ENCODE peak calls at places on chromosome 7, in nine cellular contexts. X, G, O, N, F, E, I, M and U are unnamed samples.

GRCh38 chr7:32427769-32428291 is 62.4 kb downstream of the LSM5 start:
- DNase-seq in X (peak; percentile 75), G (peak; percentile 77), O (peak; percentile 84), N (peak; percentile 99), F (peak; percentile 97), E (peak; percentile 78), I (peak; percentile 85), M (peak; percentile 12), U (no peak)

GRCh38 chr7:103870664-103871063 is 118.8 kb downstream of the RELN start:
- DNase-seq in X (no peak), G (no peak), O (no peak), N (no peak), F (no peak), E (no peak), I (no peak), M (no peak), U (no peak)

GRCh38 chr7:94969434-94970084 is 62.2 kb downstream of the PPP1R9A start:
- DNase-seq in X (no peak), G (no peak), O (no peak), N (no peak), F (peak; percentile 47), E (no peak), I (no peak), M (no peak), U (no peak)

GRCh38 chr7:102415685-102416225 is 17.6 kb upstream of the ORAI2 start:
- DNase-seq in X (no peak), G (no peak), O (no peak), N (no peak), F (no peak), E (no peak), I (no peak), M (no peak), U (no peak)

GRCh38 chr7:112427984-112428383 is 22.3 kb upstream of the IFRD1 start:
- DNase-seq in X (no peak), G (no peak), O (no peak), N (no peak), F (no peak), E (no peak), I (no peak), M (no peak), U (no peak)

GRCh38 chr7:106216517-106217088 is 68.2 kb downstream of the NAMPT start:
- DNase-seq in X (peak; percentile 97), G (peak; percentile 48), O (peak; percentile 92), N (no peak), F (no peak), E (peak; percentile 95), I (peak; percentile 98), M (peak; percentile 80), U (peak; percentile 82)

GRCh38 chr7:128004623-128005022 is 26.6 kb downstream of the LRRC4 start:
- DNase-seq in X (no peak), G (no peak), O (no peak), N (no peak), F (no peak), E (no peak), I (no peak), M (no peak), U (no peak)

GRCh38 chr7:155874411-155874810 is 62.1 kb upstream of the SHH start:
- DNase-seq in X (no peak), G (no peak), O (no peak), N (no peak), F (peak; percentile 19), E (no peak), I (no peak), M (no peak), U (no peak)

GRCh38 chr7:123673752-123674398 is 18.2 kb downstream of the LMOD2 start:
- DNase-seq in X (no peak), G (no peak), O (no peak), N (no peak), F (no peak), E (no peak), I (no peak), M (no peak), U (no peak)

GRCh38 chr7:43362652-43363428 is 220.1 kb upstream of the STK17A start:
- DNase-seq in X (peak; percentile 16), G (peak; percentile 25), O (no peak), N (no peak), F (no peak), E (peak; percentile 23), I (peak; percentile 33), M (no peak), U (peak; percentile 8)

GRCh38 chr7:55964261-55964801 is at the start of gene NIPSNAP2:
- DNase-seq in X (peak; percentile 35), G (peak; percentile 65), O (no peak), N (peak; percentile 78), F (peak; percentile 82), E (peak; percentile 67), I (peak; percentile 63), M (no peak), U (no peak)

GRCh38 chr7:158782638-158783490 is 46.4 kb downstream of the ESYT2 start:
- DNase-seq in X (peak; percentile 12), G (no peak), O (peak; percentile 8), N (no peak), F (peak; percentile 46), E (peak; percentile 21), I (peak; percentile 60), M (no peak), U (no peak)

GRCh38 chr7:151795168-151795754 is 81.7 kb downstream of the PRKAG2 start:
- DNase-seq in X (no peak), G (no peak), O (no peak), N (no peak), F (no peak), E (no peak), I (no peak), M (no peak), U (no peak)

GRCh38 chr7:116284390-116284789 is 74.1 kb downstream of the TES start:
- DNase-seq in X (peak; percentile 31), G (no peak), O (no peak), N (no peak), F (no peak), E (peak; percentile 36), I (no peak), M (no peak), U (no peak)

GRCh38 chr7:40870108-40870507 is 735.3 kb downstream of the SUGCT start:
- DNase-seq in X (peak; percentile 12), G (no peak), O (no peak), N (no peak), F (no peak), E (no peak), I (no peak), M (no peak), U (no peak)

GRCh38 chr7:40865441-40866233 is 730.8 kb downstream of the SUGCT start:
- DNase-seq in X (no peak), G (no peak), O (no peak), N (no peak), F (no peak), E (no peak), I (no peak), M (no peak), U (no peak)

GRCh38 chr7:40866601-40867000 is 731.8 kb downstream of the SUGCT start:
- DNase-seq in X (no peak), G (no peak), O (no peak), N (no peak), F (no peak), E (no peak), I (peak; percentile 51), M (no peak), U (peak; percentile 31)
- TF ChIP-seq CTCF in X (no peak), G (no peak), O (peak; percentile 46), N (no peak), F (peak; percentile 23), E (no peak), I (peak; percentile 17), M (no peak), U (peak; percentile 48)

DNA sequence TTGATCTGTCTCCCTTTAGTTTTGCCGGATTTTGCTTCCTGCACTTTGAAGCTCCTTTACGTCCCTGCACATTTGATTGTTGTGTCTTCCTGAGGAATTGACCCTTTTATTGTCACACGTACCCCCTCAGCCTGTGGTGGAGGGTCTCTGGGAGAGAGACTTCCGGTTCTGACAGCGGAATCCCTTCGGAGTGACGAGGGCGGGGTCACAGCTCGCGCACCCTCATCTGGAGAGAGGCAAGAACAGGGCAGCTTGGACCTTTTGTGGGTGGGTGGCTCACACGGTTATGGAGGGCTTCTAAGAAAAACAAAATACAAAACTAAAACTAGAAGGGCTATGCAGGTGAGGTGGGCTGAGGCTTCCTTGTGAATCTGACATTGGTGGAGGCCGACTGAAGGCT is 26.0 kb downstream of the AMZ1 start:
- DNase-seq in X (no peak), G (no peak), O (no peak), N (no peak), F (no peak), E (no peak), I (no peak), M (no peak), U (no peak)
- TF ChIP-seq CTCF in X (no peak), G (no peak), O (no peak), N (no peak), F (no peak), E (no peak), I (no peak), M (no peak), U (no peak)

DNA sequence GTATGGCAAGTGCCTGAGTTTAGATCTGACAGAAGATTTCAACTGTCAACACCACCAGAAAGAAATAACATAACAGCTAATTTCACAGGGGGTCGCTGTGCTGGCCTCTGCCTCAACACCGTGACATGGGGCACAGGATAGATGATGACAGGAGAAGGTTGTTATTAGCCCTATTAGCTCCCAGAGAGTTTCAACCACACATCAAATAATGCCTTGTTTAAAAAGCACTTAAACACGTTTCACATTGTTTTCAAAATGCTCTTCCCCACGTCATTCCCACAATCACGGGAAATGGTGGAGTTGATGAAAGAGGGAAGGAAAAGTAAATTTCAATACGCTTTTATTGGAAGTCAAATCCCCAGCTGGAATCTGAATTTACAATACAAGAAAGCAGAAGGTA is 184.7 kb downstream of the MAGI2 start:
- DNase-seq in X (no peak), G (no peak), O (no peak), N (no peak), F (no peak), E (no peak), I (no peak), M (no peak), U (no peak)
- TF ChIP-seq CTCF in X (no peak), G (no peak), O (no peak), N (no peak), F (no peak), E (no peak), I (no peak), M (no peak), U (no peak)

DNA sequence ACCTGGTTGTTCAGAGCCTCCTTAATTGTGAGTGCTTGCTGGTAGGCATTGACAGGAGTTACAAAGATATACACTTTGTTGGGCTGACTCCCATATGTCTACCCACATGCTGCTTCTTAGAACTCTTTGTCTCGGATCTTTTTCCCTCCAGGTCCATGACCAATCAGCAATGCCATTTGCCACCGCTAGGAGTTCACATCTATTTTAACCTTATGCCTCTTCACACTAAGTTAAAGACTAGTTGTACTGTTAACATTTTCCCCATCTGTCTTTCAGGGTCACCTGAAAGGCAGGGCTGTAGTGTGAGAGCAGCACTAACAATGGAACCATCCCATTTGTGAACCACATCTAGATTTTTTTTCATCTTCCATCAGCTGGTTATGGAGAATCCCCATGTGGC is 226.7 kb upstream of the NPY start:
- DNase-seq in X (no peak), G (no peak), O (no peak), N (no peak), F (no peak), E (no peak), I (no peak), M (no peak), U (no peak)
- TF ChIP-seq CTCF in X (no peak), G (no peak), O (peak; percentile 20), N (no peak), F (peak; percentile 30), E (no peak), I (no peak), M (no peak), U (no peak)